ENCODE peak calls at places on chromosomes 13 and 19, in four cellular contexts. One of them, this sample, is unnamed.

GRCh38 chr13:102654786-102655185 is 40.1 kb downstream of the METTL21C start:
- DNase-seq in lower leg skin: no peak
- DNase-seq in astrocyte of the cerebellum: no peak
- DNase-seq in astrocyte: no peak
- DNase-seq in this sample: no peak

GRCh38 chr19:1975081-1975480 is 34.1 kb downstream of the CSNK1G2 start:
- DNase-seq in lower leg skin: no peak
- DNase-seq in astrocyte of the cerebellum: no peak
- DNase-seq in astrocyte: peak
- DNase-seq in this sample: no peak

GRCh38 chr19:30649934-30650614 is 277.9 kb downstream of the ZNF536 start:
- DNase-seq in lower leg skin: peak
- DNase-seq in astrocyte of the cerebellum: peak
- DNase-seq in astrocyte: peak
- DNase-seq in this sample: peak

GRCh38 chr13:40058757-40059236 is 403.3 kb downstream of the COG6 start:
- DNase-seq in lower leg skin: no peak
- DNase-seq in astrocyte of the cerebellum: no peak
- DNase-seq in astrocyte: no peak
- DNase-seq in this sample: peak

GRCh38 chr13:74573654-74574053 is 439.4 kb upstream of the KLF12 start:
- DNase-seq in lower leg skin: no peak
- DNase-seq in astrocyte of the cerebellum: no peak
- DNase-seq in astrocyte: no peak
- DNase-seq in this sample: no peak

GRCh38 chr13:113164492-113164891 is 6.0 kb downstream of the PROZ start:
- DNase-seq in lower leg skin: no peak
- DNase-seq in astrocyte of the cerebellum: no peak
- DNase-seq in astrocyte: no peak
- DNase-seq in this sample: no peak

GRCh38 chr19:47002106-47002766 is 17.4 kb upstream of the NPAS1 start:
- DNase-seq in lower leg skin: no peak
- DNase-seq in astrocyte of the cerebellum: no peak
- DNase-seq in astrocyte: no peak
- DNase-seq in this sample: no peak

GRCh38 chr13:43333176-43333575 is 309.8 kb downstream of the DNAJC15 start:
- DNase-seq in lower leg skin: no peak
- DNase-seq in astrocyte of the cerebellum: no peak
- DNase-seq in astrocyte: no peak
- DNase-seq in this sample: no peak

GRCh38 chr19:49213791-49214190 is 56.2 kb downstream of the TRPM4 start:
- DNase-seq in lower leg skin: no peak
- DNase-seq in astrocyte of the cerebellum: no peak
- DNase-seq in astrocyte: no peak
- DNase-seq in this sample: no peak

GRCh38 chr13:114065141-114065925 is 67.1 kb downstream of the RASA3 start:
- DNase-seq in lower leg skin: peak
- DNase-seq in astrocyte of the cerebellum: peak
- DNase-seq in astrocyte: peak
- DNase-seq in this sample: peak

GRCh38 chr13:92804346-92804745 is 422.3 kb upstream of the GPC6 start:
- DNase-seq in lower leg skin: no peak
- DNase-seq in astrocyte of the cerebellum: no peak
- DNase-seq in astrocyte: peak
- DNase-seq in this sample: no peak

GRCh38 chr13:35926859-35927530 is 204.2 kb downstream of the DCLK1 start:
- DNase-seq in lower leg skin: peak
- DNase-seq in astrocyte of the cerebellum: no peak
- DNase-seq in astrocyte: no peak
- DNase-seq in this sample: peak

GRCh38 chr13:98397221-98397620 is 179.7 kb downstream of the STK24 start:
- DNase-seq in lower leg skin: no peak
- DNase-seq in astrocyte of the cerebellum: no peak
- DNase-seq in astrocyte: peak
- DNase-seq in this sample: peak

GRCh38 chr19:8794823-8795222 is 37.3 kb downstream of the ZNF558 start:
- DNase-seq in lower leg skin: no peak
- DNase-seq in astrocyte of the cerebellum: no peak
- DNase-seq in astrocyte: no peak
- DNase-seq in this sample: no peak
- TF ChIP-seq CTCF in lower leg skin: no peak
- TF ChIP-seq CTCF in astrocyte of the cerebellum: no peak
- TF ChIP-seq CTCF in astrocyte: no peak
- TF ChIP-seq CTCF in this sample: no peak

GRCh38 chr19:50425581-50425980 is 6.8 kb downstream of the SPIB start:
- DNase-seq in lower leg skin: no peak
- DNase-seq in astrocyte of the cerebellum: no peak
- DNase-seq in astrocyte: no peak
- DNase-seq in this sample: no peak

GRCh38 chr19:50423279-50424113 is 4.8 kb downstream of the SPIB start:
- DNase-seq in lower leg skin: no peak
- DNase-seq in astrocyte of the cerebellum: no peak
- DNase-seq in astrocyte: no peak
- DNase-seq in this sample: no peak

GRCh38 chr19:50420808-50421207 is 2.1 kb downstream of the SPIB start:
- DNase-seq in lower leg skin: no peak
- DNase-seq in astrocyte of the cerebellum: no peak
- DNase-seq in astrocyte: no peak
- DNase-seq in this sample: no peak

GRCh38 chr19:50420127-50420526 is 1.4 kb downstream of the SPIB start:
- DNase-seq in lower leg skin: no peak
- DNase-seq in astrocyte of the cerebellum: no peak
- DNase-seq in astrocyte: no peak
- DNase-seq in this sample: no peak

DNA sequence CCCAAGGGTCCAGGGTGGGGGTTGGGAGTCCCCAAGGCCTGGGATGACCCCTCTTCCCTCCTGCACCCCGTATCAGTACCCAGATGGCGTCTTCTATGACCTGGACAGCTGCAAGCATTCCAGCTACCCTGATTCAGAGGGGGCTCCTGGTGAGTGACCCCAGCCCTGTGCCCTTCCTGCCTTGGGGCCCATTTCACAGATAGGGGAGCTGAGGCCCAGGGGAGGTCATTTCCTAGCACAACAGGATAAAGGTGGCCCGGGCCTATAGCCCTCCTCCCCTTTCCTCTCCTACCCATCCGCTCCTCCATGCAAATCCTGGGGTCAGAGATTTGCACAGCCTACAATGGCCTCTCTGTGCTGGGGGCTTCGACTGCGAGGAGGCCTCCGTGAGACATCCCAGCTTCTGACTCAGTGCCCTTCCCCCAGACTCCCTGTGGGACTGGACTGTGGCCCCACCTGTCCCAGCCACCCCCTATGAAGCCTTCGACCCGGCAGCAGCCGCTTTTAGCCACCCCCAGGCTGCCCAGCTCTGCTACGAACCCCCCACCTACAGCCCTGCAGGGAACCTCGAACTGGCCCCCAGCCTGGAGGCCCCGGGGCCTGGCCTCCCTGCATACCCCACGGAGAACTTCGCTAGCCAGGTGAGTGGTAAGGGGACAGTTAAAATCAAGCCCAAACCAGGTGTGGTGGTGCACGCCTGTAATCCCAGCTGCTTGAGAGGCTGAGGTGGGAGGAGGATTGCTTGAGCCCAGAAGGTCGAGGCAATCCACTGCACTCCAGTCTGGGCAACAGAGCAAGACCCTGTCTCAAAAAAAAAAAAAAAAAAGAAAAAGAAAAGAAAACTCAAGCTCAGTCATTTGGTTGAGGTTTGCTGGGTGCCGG is 3.9 kb downstream of the SPIB start:
- DNase-seq in lower leg skin: no peak
- DNase-seq in astrocyte of the cerebellum: no peak
- DNase-seq in astrocyte: no peak
- DNase-seq in this sample: no peak
- H3K4me3 ChIP-seq in lower leg skin: no peak
- H3K4me3 ChIP-seq in astrocyte of the cerebellum: no peak
- H3K4me3 ChIP-seq in astrocyte: no peak
- H3K4me3 ChIP-seq in this sample: no peak

GRCh38 chr13:103772576-103772975 is 706.4 kb upstream of the SLC10A2 start:
- DNase-seq in lower leg skin: no peak
- DNase-seq in astrocyte of the cerebellum: no peak
- DNase-seq in astrocyte: no peak
- DNase-seq in this sample: no peak
- TF ChIP-seq CTCF in lower leg skin: no peak
- TF ChIP-seq CTCF in astrocyte of the cerebellum: no peak
- TF ChIP-seq CTCF in astrocyte: no peak
- TF ChIP-seq CTCF in this sample: peak

DNA sequence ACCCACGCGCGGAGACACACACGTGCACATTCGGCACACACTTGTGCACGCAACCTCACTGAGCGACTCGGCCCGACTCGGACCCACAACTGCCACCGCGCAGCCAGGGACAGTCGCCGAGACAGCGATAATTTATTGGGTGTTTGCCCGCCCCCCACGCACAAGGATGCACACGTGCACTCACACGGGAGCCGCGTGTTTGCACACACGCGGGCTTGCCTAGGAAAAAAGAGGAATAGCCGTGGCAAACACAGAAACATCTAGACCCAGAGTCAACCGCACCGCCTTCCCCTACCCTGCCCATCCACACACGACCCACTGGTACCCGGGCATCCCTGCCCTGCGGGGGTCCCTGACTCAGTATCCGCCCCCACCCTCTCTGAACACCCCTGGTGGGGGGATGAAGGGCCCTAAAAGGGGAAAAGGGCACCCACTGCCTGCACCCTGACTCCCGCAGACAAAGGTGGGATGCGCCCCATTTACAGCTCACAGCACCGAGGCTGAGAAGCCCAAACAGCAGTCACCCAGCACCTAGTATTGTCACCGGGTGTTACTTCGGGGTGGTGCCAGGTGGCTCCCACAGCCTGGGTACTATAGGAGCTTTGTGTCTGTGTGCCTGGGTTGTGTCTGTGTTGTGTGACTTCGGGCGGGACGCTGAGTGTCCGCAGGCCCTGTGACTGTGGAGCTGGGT is 1.0 kb upstream of the SSBP4 start:
- DNase-seq in lower leg skin: no peak
- DNase-seq in astrocyte of the cerebellum: no peak
- DNase-seq in astrocyte: no peak
- DNase-seq in this sample: no peak
- H3K4me3 ChIP-seq in lower leg skin: no peak
- H3K4me3 ChIP-seq in astrocyte of the cerebellum: peak
- H3K4me3 ChIP-seq in astrocyte: peak
- H3K4me3 ChIP-seq in this sample: peak

This sample was measured in choroid plexus epithelial cell.